ENCODE peak calls at places on chromosomes 11 and 22, in four cellular contexts. Q, B, E and W are unnamed samples.

GRCh38 chr22:41907436-41908401 is 7.2 kb downstream of the SHISA8 start:
- DNase-seq in B (no peak), E (no peak), Q (no peak), W (no peak)

GRCh38 chr11:101617735-101618332 is 34.0 kb upstream of the TRPC6 start:
- DNase-seq in E (no peak), B (no peak), Q (no peak), W (no peak)

GRCh38 chr11:127950162-127950561 is 637.2 kb downstream of the ETS1 start:
- DNase-seq in B (no peak), Q (no peak), E (no peak), W (no peak)

GRCh38 chr11:69380921-69381581 is 87.1 kb downstream of the MYEOV start:
- DNase-seq in B (peak; percentile 29), Q (no peak), E (no peak), W (no peak)

GRCh38 chr11:10902756-10903155 is 44.9 kb upstream of the ZBED5 start:
- DNase-seq in Q (no peak), E (no peak), B (no peak), W (no peak)

GRCh38 chr11:76974179-76974891 is 59.9 kb upstream of the B3GNT6 start:
- DNase-seq in B (no peak), E (no peak), Q (no peak), W (no peak)

GRCh38 chr11:119722281-119722794 is 6.7 kb downstream of the NECTIN1 start:
- DNase-seq in E (no peak), B (peak; percentile 64), Q (no peak), W (no peak)

GRCh38 chr11:119999220-119999619 is 138.7 kb downstream of the TRIM29 start:
- DNase-seq in B (no peak), Q (no peak), E (no peak), W (no peak)

GRCh38 chr11:75277991-75278790 is 37.6 kb downstream of the TPBGL start:
- DNase-seq in E (no peak), B (peak; percentile 33), Q (no peak), W (no peak)

GRCh38 chr11:67646535-67647336 is 3.8 kb downstream of the ACY3 start:
- DNase-seq in E (no peak), Q (no peak), B (peak; percentile 92), W (no peak)

GRCh38 chr11:64318694-64319420 is 936 bp downstream of the PRDX5 start:
- DNase-seq in E (no peak), B (no peak), Q (no peak), W (no peak)

GRCh38 chr11:119580751-119581150 is 148.2 kb downstream of the NECTIN1 start:
- DNase-seq in B (no peak), E (no peak), Q (no peak), W (no peak)

GRCh38 chr11:3196161-3197043 is 22.2 kb downstream of the MRGPRG start:
- DNase-seq in B (no peak), Q (no peak), E (no peak), W (no peak)

GRCh38 chr22:34914871-34915270 is 151.1 kb upstream of the ISX start:
- DNase-seq in E (no peak), B (no peak), Q (no peak), W (no peak)

DNA sequence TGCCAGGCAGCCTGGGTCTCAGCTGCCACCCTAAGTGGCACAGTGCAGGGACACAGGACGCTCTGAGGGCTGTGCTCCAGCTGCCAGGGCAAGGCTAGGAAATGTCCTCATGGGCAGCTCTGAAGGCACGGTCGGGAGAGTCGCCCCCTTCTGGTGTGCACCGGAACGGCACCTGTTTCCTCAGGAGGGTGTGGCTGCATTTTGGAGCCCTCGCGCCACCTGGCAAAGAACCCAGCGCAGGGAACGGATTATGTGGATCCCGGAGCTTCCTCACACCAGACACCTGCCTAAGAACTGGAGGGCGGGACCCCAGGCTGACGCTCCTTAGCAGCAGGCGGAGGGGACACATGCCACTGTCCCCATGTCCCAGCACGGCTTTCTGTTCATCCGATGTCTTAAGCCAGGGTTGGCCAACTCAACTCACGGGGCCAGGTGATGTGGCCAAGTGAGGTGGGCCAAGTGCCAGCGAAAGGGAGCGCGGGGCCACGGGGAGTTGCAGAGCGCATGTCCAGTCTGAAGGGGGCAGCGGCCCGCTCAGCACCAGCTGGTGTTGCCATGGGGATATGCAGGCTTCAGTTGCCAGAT is 5.1 kb upstream of the SLC22A8 start:
- DNase-seq in B (no peak), Q (no peak), E (no peak), W (no peak)
- TF ChIP-seq CTCF in B (peak; percentile 3), Q (peak; percentile 33), E (no peak), W (peak; percentile 30)

GRCh38 chr11:61580292-61580888 is 486 bp downstream of the SYT7 start:
- DNase-seq in Q (no peak), B (no peak), E (no peak), W (no peak)
- H3K4me3 ChIP-seq in Q (peak overlapping the region; percentile 32), B (peak overlapping the region; percentile 55), E (no peak overlapping the region), W (no peak overlapping the region)

DNA sequence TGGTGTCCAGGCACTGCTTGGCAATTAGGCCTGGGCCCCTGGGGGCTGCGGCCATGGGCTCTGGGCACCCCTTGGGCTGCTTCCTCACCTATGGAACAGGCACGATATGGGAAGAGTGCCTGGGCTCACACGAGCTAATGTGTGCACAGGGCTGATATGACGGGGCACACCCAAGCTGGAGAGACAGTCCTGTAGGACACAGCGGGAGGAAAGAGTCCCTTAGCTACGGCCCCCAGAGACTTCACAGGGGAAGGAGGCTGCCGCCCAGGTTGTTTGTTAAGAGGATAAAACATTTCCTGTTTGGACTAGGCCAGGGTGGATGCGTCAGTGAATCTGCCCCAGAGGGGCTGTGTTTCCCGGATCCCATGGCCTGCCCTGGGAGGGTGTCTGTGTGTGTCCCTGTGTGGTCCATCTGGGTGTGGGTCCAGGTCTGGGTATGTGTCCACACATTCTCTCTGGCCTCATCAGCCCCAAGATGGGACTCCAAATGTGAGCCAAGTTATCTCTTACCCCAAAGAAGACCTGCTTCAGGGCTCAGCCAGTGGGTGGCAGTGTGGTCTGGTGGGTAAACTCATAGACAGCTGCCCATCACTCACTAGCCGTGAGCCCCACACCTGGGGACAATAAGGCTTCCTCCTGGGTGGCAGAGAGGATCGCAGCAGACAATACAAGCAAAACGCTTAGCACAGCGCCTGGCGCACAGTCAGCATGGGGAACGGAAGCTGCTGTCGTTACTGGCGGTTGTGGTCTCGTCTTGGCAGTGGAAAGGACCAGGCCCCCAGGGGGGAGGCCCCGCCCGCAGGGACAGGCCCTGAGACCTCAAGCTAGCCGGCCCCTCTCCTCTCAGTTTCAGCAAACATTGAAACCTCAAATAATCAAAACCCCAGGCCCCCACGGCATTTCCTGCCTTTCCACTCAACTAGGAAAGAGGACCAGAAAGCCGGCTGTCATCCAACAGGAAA is 3.2 kb upstream of the EMID1 start:
- DNase-seq in Q (no peak), B (peak; percentile 84), E (peak; percentile 31), W (no peak)
- TF ChIP-seq CTCF in Q (peak; percentile 42), B (peak; percentile 34), E (no peak), W (peak; percentile 41)

DNA sequence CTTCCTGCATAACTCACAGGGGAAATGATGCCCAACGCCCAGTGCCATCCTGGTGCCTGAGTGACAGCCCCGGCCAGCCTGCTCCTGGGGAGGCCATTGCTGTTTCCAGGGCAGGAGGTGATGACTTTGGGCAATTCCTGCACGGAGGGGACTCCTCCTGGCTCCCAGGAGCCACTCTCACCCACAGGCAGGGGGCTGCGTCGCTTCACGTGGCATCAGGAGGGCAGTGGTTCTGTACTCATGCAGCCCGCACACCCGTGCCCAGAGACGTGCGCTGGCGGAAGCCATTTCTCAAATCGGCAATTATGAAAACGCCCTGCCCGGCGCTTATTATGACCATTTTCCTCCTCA is 272.3 kb downstream of the CTTN start:
- DNase-seq in B (no peak), E (no peak), Q (no peak), W (no peak)
- H3K4me3 ChIP-seq in B (no peak overlapping the region), E (no peak overlapping the region), Q (no peak overlapping the region), W (no peak overlapping the region)

GRCh38 chr11:12050470-12050891 is 42.1 kb upstream of the DKK3 start:
- DNase-seq in B (no peak), Q (no peak), E (no peak), W (no peak)
- TF ChIP-seq CTCF in B (no peak), Q (no peak), E (no peak), W (no peak)

DNA sequence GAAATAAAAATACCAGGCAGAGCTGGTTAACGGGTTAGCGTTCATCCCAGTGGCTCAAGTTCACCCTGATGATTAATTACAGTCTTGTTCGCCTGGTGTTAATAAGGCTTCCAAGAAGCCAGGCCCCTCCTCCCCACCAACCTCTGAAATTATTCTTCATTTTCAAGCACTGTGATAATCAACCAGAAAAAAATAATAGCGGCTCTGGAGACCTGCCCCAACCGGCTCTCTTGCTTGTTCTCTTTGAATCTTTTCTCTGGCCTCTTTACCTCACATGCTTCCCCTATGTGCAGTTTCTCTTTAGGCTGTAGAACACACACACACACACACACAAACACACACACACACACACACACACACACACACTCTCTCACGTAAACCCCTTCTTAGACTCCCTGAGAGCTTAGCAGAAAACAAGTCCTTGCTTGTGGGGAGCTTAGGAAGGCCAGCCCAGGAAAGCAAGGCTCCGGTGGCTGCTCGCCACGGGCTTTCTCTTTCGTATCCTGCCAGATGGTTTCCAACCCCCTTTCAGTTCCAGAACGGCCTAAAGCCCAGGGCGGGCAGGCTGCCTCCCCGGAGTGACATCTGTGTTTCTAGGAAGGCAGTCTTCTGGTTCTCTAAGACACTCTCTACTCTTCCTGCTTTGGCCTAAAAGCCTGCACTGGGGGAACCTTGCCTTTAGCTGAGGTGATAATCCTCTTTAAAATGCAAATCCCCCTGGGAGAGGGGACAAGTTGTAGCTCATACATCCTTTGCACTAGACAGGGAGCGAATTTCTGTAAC is 106.4 kb upstream of the SESN3 start:
- DNase-seq in Q (no peak), E (peak; percentile 16), B (peak; percentile 74), W (no peak)
- H3K4me3 ChIP-seq in Q (no peak overlapping the region), E (no peak overlapping the region), B (no peak overlapping the region), W (peak overlapping the region; percentile 32)

GRCh38 chr11:133946018-133946417 is 10.8 kb downstream of the IGSF9B start:
- DNase-seq in B (no peak), Q (no peak), E (no peak), W (no peak)

GRCh38 chr11:133946541-133947297 is 10.0 kb downstream of the IGSF9B start:
- DNase-seq in B (no peak), E (no peak), Q (no peak), W (no peak)

GRCh38 chr11:133945087-133945974 is 11.4 kb downstream of the IGSF9B start:
- DNase-seq in Q (no peak), B (no peak), E (peak; percentile 72), W (no peak)

GRCh38 chr11:133948711-133949110 is 8.1 kb downstream of the IGSF9B start:
- DNase-seq in B (no peak), E (no peak), Q (no peak), W (no peak)

DNA sequence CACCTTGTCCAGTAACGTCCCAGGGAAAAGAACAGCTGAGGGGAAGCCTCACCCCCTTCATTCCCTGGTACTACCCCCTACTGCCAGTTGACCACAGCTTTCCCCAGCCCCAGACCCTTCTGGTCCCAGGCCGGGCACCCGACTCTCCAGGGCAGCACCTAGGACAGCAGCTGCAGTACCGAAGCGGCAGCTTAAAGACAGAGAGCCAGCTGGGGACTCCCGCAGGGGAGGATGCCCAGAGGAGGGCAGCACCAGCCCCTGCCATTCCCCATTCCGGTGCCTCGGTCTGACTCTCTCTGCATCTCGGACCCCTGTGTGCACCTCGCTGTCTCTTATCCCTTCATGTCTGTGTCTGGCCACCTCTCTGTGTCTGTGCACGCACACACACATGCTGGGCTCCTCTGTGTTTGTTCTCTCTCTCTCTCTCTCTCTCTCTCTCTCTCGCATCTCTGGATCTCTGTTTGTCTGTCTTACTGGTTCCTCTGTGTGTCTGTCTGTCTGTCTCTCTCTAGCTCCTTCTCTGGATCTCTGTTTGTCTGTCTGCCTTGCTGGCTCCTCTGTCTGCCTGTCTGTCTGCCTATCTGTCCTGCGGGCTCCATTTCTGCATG is 9.4 kb downstream of the IGSF9B start:
- DNase-seq in Q (no peak), E (peak; percentile 41), B (no peak), W (no peak)
- TF ChIP-seq CTCF in Q (peak; percentile 48), E (peak; percentile 24), B (no peak), W (peak; percentile 54)

GRCh38 chr11:110463153-110463552 is 33.4 kb downstream of the FDX1 start:
- DNase-seq in Q (peak; percentile 24), E (no peak), B (peak; percentile 60), W (no peak)
- H3K4me3 ChIP-seq in Q (no peak overlapping the region), E (no peak overlapping the region), B (no peak overlapping the region), W (no peak overlapping the region)